ENCODE peak calls at places on chromosome 2, in seven cellular contexts. F is GM23338, U is SK-N-SH, N is transverse colon, B is HL-60, K is K562, E is H1. W is an unnamed sample.

GRCh38 chr2:16425462-16426336 is 239.9 kb downstream of the CYRIA start:
- DNase-seq in F (no peak), U (peak), N (peak), B (no peak), K (no peak), E (no peak), W (no peak)

GRCh38 chr2:62196278-62196901 is 475 bp downstream of the B3GNT2 start:
- DNase-seq in F (peak), U (peak), N (peak), B (no peak), K (peak), E (no peak), W (no peak)

GRCh38 chr2:119315241-119315925 is 51.3 kb downstream of the C2orf76 start:
- DNase-seq in F (no peak), U (no peak), N (no peak), B (no peak), K (no peak), E (no peak), W (no peak)

GRCh38 chr2:133641497-133641896 is 73.2 kb upstream of the NCKAP5 start:
- DNase-seq in F (peak), U (no peak), N (peak), B (no peak), K (no peak), E (no peak), W (peak)

GRCh38 chr2:146873646-146874259 is 971.1 kb upstream of the ACVR2A start:
- DNase-seq in F (no peak), U (no peak), N (no peak), B (no peak), K (no peak), E (no peak), W (no peak)

GRCh38 chr2:43312751-43313641 is 86.6 kb upstream of the ZFP36L2 start:
- DNase-seq in F (peak), U (peak), N (no peak), B (no peak), K (no peak), E (no peak), W (no peak)

GRCh38 chr2:27298391-27299080 is 9.7 kb downstream of the UCN start:
- DNase-seq in F (no peak), U (no peak), N (no peak), B (no peak), K (no peak), E (no peak), W (no peak)

GRCh38 chr2:181810823-181811695 is 80.5 kb upstream of the ITPRID2 start:
- DNase-seq in F (no peak), U (peak), N (peak), B (peak), K (peak), E (no peak), W (no peak)

GRCh38 chr2:47904903-47905453 is 1.3 kb downstream of the FBXO11 start:
- DNase-seq in F (peak), U (peak), N (peak), B (no peak), K (peak), E (no peak), W (no peak)

GRCh38 chr2:240956161-240956934 is 42.1 kb upstream of the SNED1 start:
- DNase-seq in F (no peak), U (peak), N (no peak), B (no peak), K (no peak), E (no peak), W (peak)

GRCh38 chr2:139478191-139478914 is 698.2 kb upstream of the NXPH2 start:
- DNase-seq in F (no peak), U (no peak), N (no peak), B (no peak), K (no peak), E (no peak), W (no peak)

GRCh38 chr2:17303496-17303895 is 214.7 kb downstream of the RAD51AP2 start:
- DNase-seq in F (peak), U (no peak), N (no peak), B (no peak), K (no peak), E (no peak), W (no peak)

DNA sequence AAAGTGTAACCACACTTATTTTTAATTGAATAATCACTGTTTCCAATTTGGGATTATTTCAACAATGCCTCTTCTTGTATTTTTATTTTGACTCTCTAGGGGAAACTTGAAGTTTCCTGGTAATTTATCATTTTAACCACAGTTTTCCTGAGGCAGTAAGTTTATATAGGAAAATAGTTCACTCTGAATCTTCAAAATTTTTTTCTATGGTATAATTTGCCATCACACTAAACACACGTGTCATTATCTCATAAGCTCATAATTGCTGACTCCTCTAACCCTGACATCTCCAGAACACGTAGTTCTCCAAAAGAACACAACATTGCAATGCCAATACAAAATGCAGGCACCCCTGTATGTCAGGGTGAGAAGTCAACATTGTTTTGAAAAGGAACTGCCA is 102.2 kb upstream of the FZD7 start:
- DNase-seq in F (no peak), U (no peak), N (no peak), B (no peak), K (no peak), E (no peak), W (no peak)
- TF ChIP-seq POLR2AphosphoS5 in F (no peak), U (no peak), N (no peak), B (no peak), K (no peak), E (no peak), W (no peak)

GRCh38 chr2:229956491-229956890 is 34.2 kb downstream of the FBXO36 start:
- DNase-seq in F (no peak), U (no peak), N (no peak), B (no peak), K (no peak), E (no peak), W (no peak)
- H3K27ac ChIP-seq in F (no peak), U (no peak), N (no peak), B (no peak), K (no peak), E (no peak), W (no peak)

GRCh38 chr2:169573974-169574299 is 272 bp upstream of the FASTKD1 start:
- DNase-seq in F (no peak), U (no peak), N (no peak), B (no peak), K (no peak), E (no peak), W (no peak)
- TF ChIP-seq POLR2AphosphoS5 in F (no peak), U (no peak), N (no peak), B (no peak), K (no peak), E (no peak), W (no peak)

DNA sequence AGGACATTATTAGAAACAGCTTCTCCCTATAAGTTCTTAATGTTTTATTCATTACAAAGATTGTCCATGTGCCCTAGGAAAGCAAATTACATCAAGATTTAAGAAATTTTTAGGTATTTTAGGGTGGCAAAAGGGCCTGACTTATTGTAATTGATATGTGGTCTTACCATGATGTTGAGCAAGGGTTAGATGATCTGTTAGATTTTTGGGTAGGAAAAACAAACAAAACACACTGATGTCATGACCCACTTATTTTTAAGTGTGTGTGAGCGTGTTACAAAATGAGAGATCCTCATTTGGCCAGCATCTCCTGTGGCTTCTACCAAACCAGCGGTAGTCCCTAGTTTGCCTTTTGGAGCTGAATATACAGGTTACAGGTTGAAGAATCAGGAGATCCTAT is 89.7 kb upstream of the ITGB6 start:
- DNase-seq in F (no peak), U (no peak), N (no peak), B (no peak), K (no peak), E (no peak), W (no peak)
- H3K27ac ChIP-seq in F (no peak), U (peak), N (no peak), B (no peak), K (no peak), E (no peak), W (peak)

GRCh38 chr2:85578243-85579180 is 1.1 kb downstream of the VAMP8 start:
- DNase-seq in F (no peak), U (no peak), N (peak), B (peak), K (peak), E (no peak), W (no peak)

GRCh38 chr2:85575739-85576138 is 1.6 kb upstream of the VAMP8 start:
- DNase-seq in F (no peak), U (no peak), N (no peak), B (no peak), K (no peak), E (no peak), W (no peak)

GRCh38 chr2:85579266-85579935 is 2.0 kb downstream of the VAMP8 start:
- DNase-seq in F (no peak), U (no peak), N (no peak), B (no peak), K (no peak), E (no peak), W (no peak)

GRCh38 chr2:85577063-85577385 is 362 bp upstream of the VAMP8 start:
- DNase-seq in F (no peak), U (no peak), N (no peak), B (no peak), K (no peak), E (no peak), W (no peak)

DNA sequence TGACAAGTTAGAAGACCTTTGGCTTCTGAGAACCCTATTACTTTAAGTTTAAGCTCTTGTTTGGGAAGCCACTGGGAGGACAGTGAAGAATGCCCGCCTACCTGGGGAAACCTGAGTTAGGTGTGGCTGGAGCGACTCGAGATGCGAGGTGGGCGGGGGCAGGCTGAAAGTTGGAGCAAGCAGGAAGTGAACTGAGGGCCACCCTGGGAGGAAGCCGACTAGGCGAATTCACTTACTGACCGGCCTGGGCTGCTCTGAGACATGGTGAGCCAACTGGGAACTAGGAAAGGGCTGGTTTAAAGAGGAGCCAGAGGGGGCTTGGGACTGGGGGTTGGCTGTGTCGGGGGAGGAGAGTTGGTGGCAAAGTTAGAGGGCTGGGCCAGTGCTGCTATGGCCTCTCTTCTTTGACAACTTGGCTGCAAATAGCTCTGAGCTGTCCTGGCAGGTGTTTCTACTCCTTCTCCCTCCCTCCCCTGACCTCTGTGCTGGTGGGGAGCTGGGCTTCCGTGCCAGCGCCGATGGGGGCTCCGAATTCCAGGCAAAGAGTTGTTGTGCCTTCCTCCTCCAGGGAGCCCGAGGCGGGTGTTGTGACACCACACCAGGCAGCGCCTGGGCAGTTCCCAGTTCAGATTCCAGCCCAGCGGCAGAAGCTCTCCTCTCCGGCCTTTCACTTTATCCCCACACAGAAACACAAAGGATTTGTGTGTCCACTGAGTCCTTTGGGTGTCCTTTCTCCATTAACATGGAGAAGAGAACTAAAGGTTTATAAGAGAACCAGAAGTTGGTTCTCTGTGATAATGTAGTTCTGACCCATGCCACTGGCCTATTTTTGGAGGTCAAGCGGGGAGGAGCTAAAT is at the start of gene VAMP8:
- DNase-seq in F (peak), U (no peak), N (peak), B (peak), K (peak), E (peak), W (peak)
- TF ChIP-seq POLR2AphosphoS5 in F (peak), U (no peak), N (peak), B (peak), K (peak), E (no peak), W (no peak)

W was measured in breast epithelium.